ENCODE peak calls at places on chromosomes 11 and 22, in seven cellular contexts. G is lower lobe of right lung, K is fibroblast of pulmonary artery, C is astrocyte of the spinal cord, U is BJ, J is upper lobe of right lung, Z is fibroblast of mammary gland. E is an unnamed sample.
A peak's percentile ranks its signal among the peaks of the same experiment; 100 is the strongest.

GRCh38 chr22:43293259-43293658 is 49.9 kb downstream of the SCUBE1 start:
- DNase-seq in G (no peak), K (no peak), C (no peak), U (peak; percentile 73), J (no peak), Z (no peak), E (no peak)

GRCh38 chr11:126636911-126637799 is 281.7 kb downstream of the ST3GAL4 start:
- DNase-seq in G (no peak), K (peak; percentile 26), C (peak; percentile 70), U (peak; percentile 42), J (no peak), Z (peak; percentile 74), E (peak; percentile 16)

GRCh38 chr11:45179686-45180085 is 33.2 kb downstream of the PRDM11 start:
- DNase-seq in G (no peak), K (no peak), C (no peak), U (no peak), J (no peak), Z (no peak), E (no peak)

GRCh38 chr11:124600924-124601323 is 10.3 kb upstream of the PANX3 start:
- DNase-seq in G (no peak), K (no peak), C (no peak), U (no peak), J (no peak), Z (no peak), E (no peak)

GRCh38 chr11:12117200-12117995 is 7.0 kb downstream of the MICAL2 start:
- DNase-seq in G (no peak), K (peak; percentile 56), C (no peak), U (no peak), J (no peak), Z (peak; percentile 45), E (peak; percentile 61)

GRCh38 chr22:39095971-39096370 is 1.1 kb upstream of the APOBEC3H start:
- DNase-seq in G (no peak), K (no peak), C (no peak), U (no peak), J (no peak), Z (no peak), E (no peak)

GRCh38 chr11:2761131-2762030 is 61.6 kb upstream of the KCNQ1OT1 start:
- DNase-seq in G (peak; percentile 36), K (no peak), C (no peak), U (no peak), J (peak; percentile 58), Z (no peak), E (no peak)

GRCh38 chr11:75421035-75421602 is 11.9 kb downstream of the KLHL35 start:
- DNase-seq in G (no peak), K (no peak), C (no peak), U (no peak), J (no peak), Z (no peak), E (no peak)

GRCh38 chr22:38474003-38474607 is 6.2 kb downstream of the KDELR3 start:
- DNase-seq in G (no peak), K (no peak), C (no peak), U (no peak), J (peak; percentile 34), Z (no peak), E (no peak)

GRCh38 chr11:44978279-44978960 is 27.7 kb upstream of the TP53I11 start:
- DNase-seq in G (no peak), K (peak; percentile 24), C (no peak), U (no peak), J (no peak), Z (no peak), E (no peak)

GRCh38 chr11:91078221-91078620 is 855.4 kb upstream of the CHORDC1 start:
- DNase-seq in G (no peak), K (no peak), C (no peak), U (no peak), J (no peak), Z (no peak), E (no peak)

GRCh38 chr22:44380716-44381500 is 68.2 kb upstream of the SHISAL1 start:
- DNase-seq in G (peak; percentile 19), K (no peak), C (no peak), U (no peak), J (peak; percentile 29), Z (no peak), E (no peak)

GRCh38 chr22:23858484-23858815 is 775 bp downstream of the SLC2A11 start:
- DNase-seq in G (no peak), K (no peak), C (no peak), U (no peak), J (no peak), Z (no peak), E (no peak)
- H3K4me3 ChIP-seq in G (peak overlapping the region; percentile 83), K (peak overlapping the region; percentile 66), C (peak overlapping the region; percentile 77), U (peak overlapping the region; percentile 59), J (peak overlapping the region; percentile 81), Z (peak overlapping the region; percentile 72), E (peak overlapping the region; percentile 65)

GRCh38 chr11:70087446-70088167 is 9.5 kb downstream of the ANO1 start:
- DNase-seq in G (no peak), K (no peak), C (no peak), U (no peak), J (peak; percentile 57), Z (no peak), E (no peak)
- TF ChIP-seq CTCF in G (no peak), K (no peak), C (no peak), U (no peak), J (no peak), Z (no peak), E (peak; percentile 5)

DNA sequence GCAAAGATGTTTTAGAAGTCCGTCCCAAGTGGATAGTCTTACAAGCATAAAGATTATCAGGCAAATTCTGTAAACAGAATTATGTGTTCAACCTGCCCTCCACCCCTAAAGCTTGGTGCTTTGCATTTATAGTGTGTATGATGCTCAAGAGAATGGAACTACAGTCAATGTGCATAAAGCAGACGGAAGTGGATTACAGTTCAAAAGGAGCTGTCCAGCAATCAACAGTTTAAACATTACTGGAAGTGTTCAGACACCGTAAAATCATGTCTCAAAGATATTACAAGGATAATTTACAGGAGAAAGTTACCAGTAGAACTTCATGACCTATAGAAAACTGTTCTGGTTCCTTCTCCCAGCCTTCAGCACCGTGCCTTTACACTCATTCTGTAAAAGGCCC is 1.0 kb downstream of the RIC3 start:
- DNase-seq in G (no peak), K (peak; percentile 21), C (peak; percentile 6), U (no peak), J (no peak), Z (peak; percentile 18), E (peak; percentile 36)
- H3K4me3 ChIP-seq in G (peak overlapping the region; percentile 64), K (no peak overlapping the region), C (no peak overlapping the region), U (no peak overlapping the region), J (peak overlapping the region; percentile 50), Z (no peak overlapping the region), E (no peak overlapping the region)

GRCh38 chr11:82225930-82226329 is 507.7 kb downstream of the FAM181B start:
- DNase-seq in G (no peak), K (no peak), C (no peak), U (no peak), J (no peak), Z (no peak), E (peak; percentile 4)
- TF ChIP-seq CTCF in G (no peak), K (no peak), C (no peak), U (no peak), J (no peak), Z (no peak), E (peak; percentile 29)

GRCh38 chr22:31287818-31288495 is 4.3 kb downstream of the PIK3IP1 start:
- DNase-seq in G (no peak), K (no peak), C (no peak), U (no peak), J (no peak), Z (no peak), E (no peak)
- H3K4me3 ChIP-seq in G (peak overlapping the region; percentile 78), K (no peak overlapping the region), C (no peak overlapping the region), U (no peak overlapping the region), J (peak overlapping the region; percentile 72), Z (no peak overlapping the region), E (no peak overlapping the region)

DNA sequence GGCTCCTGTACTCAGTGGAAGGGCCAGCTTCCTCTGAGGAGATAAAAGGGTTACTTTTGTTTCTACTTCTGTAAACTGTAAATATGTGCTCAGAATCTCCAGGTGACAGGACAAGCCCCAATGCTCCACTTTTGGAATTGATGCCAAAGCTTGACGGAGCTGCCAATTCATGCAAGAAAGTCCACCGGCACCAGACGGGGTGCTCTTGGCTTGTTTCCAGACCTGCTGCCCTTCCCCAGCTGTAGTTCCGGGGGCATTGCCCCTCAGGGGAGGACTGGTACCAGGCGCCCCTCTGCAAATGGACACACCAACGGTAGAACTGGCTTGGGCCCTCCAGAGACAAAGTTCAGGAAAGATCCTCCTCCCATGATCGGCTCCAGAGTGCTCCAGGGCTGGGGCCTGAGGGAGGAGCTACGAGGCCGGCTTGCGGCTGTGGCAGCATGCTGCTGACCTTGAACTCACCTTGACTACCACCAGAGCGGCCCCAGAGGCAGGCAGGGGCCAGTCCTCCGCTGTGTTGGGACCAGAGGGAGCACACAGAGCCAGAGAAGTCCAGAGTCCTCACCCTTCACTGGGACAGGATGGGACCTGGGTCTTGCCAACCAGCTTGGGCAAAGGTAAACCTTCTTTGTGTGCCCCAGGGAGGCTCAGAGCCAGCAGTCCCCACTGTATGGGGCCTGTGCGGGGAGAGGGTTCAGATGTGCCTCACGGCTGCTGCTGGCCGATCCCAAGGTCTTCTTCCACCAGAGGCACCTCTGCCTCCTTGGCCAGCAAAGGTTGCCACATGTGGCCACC is 17.8 kb upstream of the OAF start:
- DNase-seq in G (no peak), K (no peak), C (no peak), U (no peak), J (no peak), Z (no peak), E (no peak)
- TF ChIP-seq CTCF in G (no peak), K (no peak), C (no peak), U (no peak), J (no peak), Z (no peak), E (no peak)

DNA sequence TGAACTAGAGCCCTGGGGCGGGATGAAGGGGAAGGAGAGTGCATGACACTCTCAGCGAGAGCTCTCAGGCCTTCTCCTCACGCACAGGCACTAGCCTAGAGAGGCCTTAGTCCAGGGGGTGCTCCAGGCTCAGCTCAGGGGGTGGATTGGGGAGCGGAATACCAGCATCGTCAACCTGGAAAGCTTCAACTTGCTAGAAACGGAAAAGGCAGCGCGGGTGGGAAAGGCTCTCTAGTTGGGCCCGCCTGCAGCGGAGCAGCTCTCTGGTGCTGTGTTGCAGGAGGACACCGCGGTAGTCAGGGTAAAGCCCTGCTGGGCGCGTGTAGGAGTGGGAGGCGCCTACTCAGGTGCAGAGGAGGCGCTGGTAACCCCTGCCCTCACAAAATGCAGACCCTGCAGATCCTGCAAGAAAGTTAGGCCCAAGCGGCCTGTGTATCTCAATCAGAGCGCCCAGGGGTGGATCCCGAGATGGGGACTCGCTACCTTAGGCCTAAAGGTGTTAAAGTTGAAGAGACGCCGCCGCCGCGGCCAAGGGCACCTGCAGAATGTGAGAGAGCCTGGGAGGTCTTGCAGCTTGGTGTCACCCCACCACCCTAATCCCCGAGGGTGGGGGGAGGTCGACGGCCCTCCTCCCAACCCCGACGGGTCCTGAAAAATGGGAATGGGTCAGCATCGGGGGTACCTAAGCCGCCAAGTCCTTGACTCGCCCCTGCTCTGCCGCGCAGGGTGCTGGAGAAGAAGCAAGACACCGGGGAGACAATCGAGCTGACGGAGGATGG is 2.8 kb downstream of the SLC17A6 start:
- DNase-seq in G (no peak), K (no peak), C (no peak), U (no peak), J (peak; percentile 46), Z (no peak), E (no peak)
- H3K4me3 ChIP-seq in G (no peak overlapping the region), K (no peak overlapping the region), C (no peak overlapping the region), U (no peak overlapping the region), J (no peak overlapping the region), Z (no peak overlapping the region), E (no peak overlapping the region)